ENCODE peak calls at places on chromosomes 11 and 22, in nine cellular contexts. One of them, this sample, is unnamed.

GRCh38 chr22:32880061-32880460 is 78.6 kb downstream of the TIMP3 start:
- DNase-seq in sigmoid colon: no peak
- DNase-seq in fibroblast of lung: peak; percentile 84
- DNase-seq in ovary: no peak
- DNase-seq in uterus: peak; percentile 43
- DNase-seq in HFFc6: peak; percentile 52
- DNase-seq in foreskin fibroblast: peak; percentile 40
- DNase-seq in AG04449: no peak
- DNase-seq in Calu3: no peak
- DNase-seq in this sample: no peak

GRCh38 chr22:27397948-27398330 is 403.6 kb downstream of the MN1 start:
- DNase-seq in AG04449: no peak
- DNase-seq in Calu3: no peak
- DNase-seq in uterus: peak; percentile 72
- DNase-seq in sigmoid colon: peak; percentile 91
- DNase-seq in fibroblast of lung: no peak
- DNase-seq in HFFc6: no peak
- DNase-seq in ovary: peak; percentile 68
- DNase-seq in foreskin fibroblast: peak; percentile 14
- DNase-seq in this sample: no peak

GRCh38 chr22:42664976-42665831 is 16.0 kb upstream of the CYB5R3 start:
- DNase-seq in uterus: no peak
- DNase-seq in fibroblast of lung: no peak
- DNase-seq in ovary: no peak
- DNase-seq in Calu3: no peak
- DNase-seq in AG04449: no peak
- DNase-seq in foreskin fibroblast: no peak
- DNase-seq in HFFc6: no peak
- DNase-seq in sigmoid colon: no peak
- DNase-seq in this sample: no peak

GRCh38 chr11:88886796-88887195 is 179.0 kb downstream of the GRM5 start:
- DNase-seq in ovary: no peak
- DNase-seq in sigmoid colon: no peak
- DNase-seq in AG04449: no peak
- DNase-seq in foreskin fibroblast: peak; percentile 34
- DNase-seq in HFFc6: peak; percentile 40
- DNase-seq in uterus: no peak
- DNase-seq in Calu3: peak; percentile 30
- DNase-seq in fibroblast of lung: no peak
- DNase-seq in this sample: no peak

GRCh38 chr11:43561832-43562231 is 118.7 kb upstream of the HSD17B12 start:
- DNase-seq in AG04449: no peak
- DNase-seq in uterus: no peak
- DNase-seq in ovary: no peak
- DNase-seq in foreskin fibroblast: no peak
- DNase-seq in HFFc6: no peak
- DNase-seq in sigmoid colon: no peak
- DNase-seq in fibroblast of lung: no peak
- DNase-seq in Calu3: no peak
- DNase-seq in this sample: no peak

GRCh38 chr11:111982019-111982464 is 43.2 kb upstream of the DLAT start:
- DNase-seq in ovary: no peak
- DNase-seq in fibroblast of lung: peak; percentile 35
- DNase-seq in sigmoid colon: no peak
- DNase-seq in Calu3: peak; percentile 73
- DNase-seq in AG04449: no peak
- DNase-seq in foreskin fibroblast: no peak
- DNase-seq in uterus: peak; percentile 41
- DNase-seq in HFFc6: peak; percentile 33
- DNase-seq in this sample: peak; percentile 75

GRCh38 chr11:84969103-84969502 is 658.0 kb downstream of the DLG2 start:
- DNase-seq in ovary: no peak
- DNase-seq in uterus: no peak
- DNase-seq in sigmoid colon: no peak
- DNase-seq in HFFc6: no peak
- DNase-seq in Calu3: no peak
- DNase-seq in fibroblast of lung: peak; percentile 95
- DNase-seq in foreskin fibroblast: no peak
- DNase-seq in AG04449: peak; percentile 10
- DNase-seq in this sample: peak; percentile 12

GRCh38 chr22:29689872-29690213 is 30.0 kb upstream of the CABP7 start:
- DNase-seq in ovary: peak; percentile 62
- DNase-seq in foreskin fibroblast: peak; percentile 37
- DNase-seq in AG04449: no peak
- DNase-seq in Calu3: peak; percentile 60
- DNase-seq in fibroblast of lung: peak; percentile 46
- DNase-seq in sigmoid colon: no peak
- DNase-seq in HFFc6: peak; percentile 27
- DNase-seq in uterus: peak; percentile 53
- DNase-seq in this sample: no peak

GRCh38 chr11:17735823-17736772 is 1.5 kb downstream of the KCNC1 start:
- DNase-seq in HFFc6: no peak
- DNase-seq in fibroblast of lung: no peak
- DNase-seq in foreskin fibroblast: no peak
- DNase-seq in sigmoid colon: peak; percentile 53
- DNase-seq in AG04449: no peak
- DNase-seq in Calu3: no peak
- DNase-seq in uterus: no peak
- DNase-seq in ovary: no peak
- DNase-seq in this sample: no peak

GRCh38 chr22:47419239-47419638 is 656.8 kb downstream of the TBC1D22A start:
- DNase-seq in AG04449: no peak
- DNase-seq in sigmoid colon: no peak
- DNase-seq in uterus: no peak
- DNase-seq in Calu3: no peak
- DNase-seq in foreskin fibroblast: no peak
- DNase-seq in fibroblast of lung: no peak
- DNase-seq in HFFc6: no peak
- DNase-seq in ovary: no peak
- DNase-seq in this sample: no peak

GRCh38 chr11:13705710-13706109 is 37.2 kb downstream of the FAR1 start:
- DNase-seq in Calu3: no peak
- DNase-seq in uterus: no peak
- DNase-seq in ovary: no peak
- DNase-seq in fibroblast of lung: no peak
- DNase-seq in HFFc6: no peak
- DNase-seq in sigmoid colon: no peak
- DNase-seq in AG04449: no peak
- DNase-seq in foreskin fibroblast: no peak
- DNase-seq in this sample: no peak

GRCh38 chr22:41825376-41825775 is 7.5 kb upstream of the SREBF2 start:
- DNase-seq in AG04449: no peak
- DNase-seq in foreskin fibroblast: peak; percentile 16
- DNase-seq in ovary: no peak
- DNase-seq in fibroblast of lung: peak; percentile 61
- DNase-seq in uterus: no peak
- DNase-seq in HFFc6: no peak
- DNase-seq in sigmoid colon: no peak
- DNase-seq in Calu3: no peak
- DNase-seq in this sample: no peak

GRCh38 chr11:116990061-116990473 is 108.2 kb downstream of the SIK3 start:
- DNase-seq in HFFc6: peak; percentile 61
- DNase-seq in foreskin fibroblast: peak; percentile 74
- DNase-seq in fibroblast of lung: peak; percentile 97
- DNase-seq in Calu3: peak; percentile 0
- DNase-seq in ovary: no peak
- DNase-seq in uterus: no peak
- DNase-seq in AG04449: peak; percentile 61
- DNase-seq in sigmoid colon: no peak
- DNase-seq in this sample: peak; percentile 86

GRCh38 chr11:85663080-85663729 is 1.7 kb downstream of the CREBZF start:
- DNase-seq in Calu3: no peak
- DNase-seq in HFFc6: no peak
- DNase-seq in uterus: no peak
- DNase-seq in fibroblast of lung: peak; percentile 10
- DNase-seq in foreskin fibroblast: no peak
- DNase-seq in sigmoid colon: no peak
- DNase-seq in ovary: no peak
- DNase-seq in AG04449: no peak
- DNase-seq in this sample: no peak

GRCh38 chr22:46557736-46558480 is 20.5 kb upstream of the CELSR1 start:
- DNase-seq in foreskin fibroblast: no peak
- DNase-seq in HFFc6: no peak
- DNase-seq in AG04449: no peak
- DNase-seq in uterus: no peak
- DNase-seq in fibroblast of lung: no peak
- DNase-seq in ovary: no peak
- DNase-seq in Calu3: no peak
- DNase-seq in sigmoid colon: peak; percentile 63
- DNase-seq in this sample: no peak

GRCh38 chr11:662689-663274 is 25.7 kb downstream of the DRD4 start:
- DNase-seq in uterus: peak; percentile 74
- DNase-seq in Calu3: peak; percentile 72
- DNase-seq in ovary: peak; percentile 81
- DNase-seq in sigmoid colon: no peak
- DNase-seq in HFFc6: peak; percentile 28
- DNase-seq in foreskin fibroblast: peak; percentile 46
- DNase-seq in fibroblast of lung: peak; percentile 35
- DNase-seq in AG04449: no peak
- DNase-seq in this sample: no peak

GRCh38 chr11:43576834-43577521 is 103.6 kb upstream of the HSD17B12 start:
- DNase-seq in ovary: peak; percentile 52
- DNase-seq in AG04449: no peak
- DNase-seq in Calu3: peak; percentile 51
- DNase-seq in sigmoid colon: no peak
- DNase-seq in HFFc6: peak; percentile 34
- DNase-seq in uterus: no peak
- DNase-seq in foreskin fibroblast: no peak
- DNase-seq in fibroblast of lung: peak; percentile 46
- DNase-seq in this sample: no peak

DNA sequence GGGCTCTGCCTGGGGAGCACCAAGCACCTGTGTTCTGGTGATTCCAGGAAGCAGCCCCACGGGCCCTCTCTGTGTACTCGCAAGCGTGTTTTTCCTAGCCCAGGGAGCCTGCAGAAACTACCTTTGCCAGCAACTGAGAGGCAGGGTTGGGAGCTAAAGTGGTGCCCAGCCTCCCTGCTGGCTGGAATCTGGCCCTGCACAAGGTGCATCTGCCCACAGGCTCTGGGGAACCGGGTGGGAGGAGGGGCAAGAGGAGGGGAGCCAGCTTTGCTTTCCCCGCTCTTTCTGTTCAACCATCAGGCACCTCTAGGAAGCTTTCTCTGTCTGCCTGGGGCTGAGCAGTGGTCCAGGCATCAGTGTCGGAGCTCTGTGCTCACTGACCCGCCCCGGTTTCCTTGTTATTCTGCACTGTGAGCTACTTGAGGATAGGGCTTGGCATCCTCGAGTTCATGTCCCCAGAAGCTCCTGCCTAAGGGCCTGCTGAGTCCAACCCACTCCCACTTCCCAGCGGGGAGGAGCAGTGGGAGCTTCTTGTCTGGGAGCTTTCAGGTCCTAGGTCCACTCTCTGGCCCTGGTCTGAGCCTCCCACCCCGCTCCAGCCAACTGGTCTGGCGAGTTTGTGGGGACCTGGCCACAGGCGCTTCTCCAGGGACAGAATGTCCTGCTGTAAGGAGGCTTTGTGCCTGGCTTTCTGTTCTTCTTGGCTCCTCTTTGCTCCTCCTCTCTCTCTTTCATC is 14.9 kb downstream of the DAGLA start:
- DNase-seq in AG04449: no peak
- DNase-seq in uterus: peak; percentile 82
- DNase-seq in HFFc6: no peak
- DNase-seq in ovary: no peak
- DNase-seq in Calu3: peak; percentile 51
- DNase-seq in fibroblast of lung: no peak
- DNase-seq in foreskin fibroblast: no peak
- DNase-seq in sigmoid colon: peak; percentile 92
- DNase-seq in this sample: no peak
- TF ChIP-seq CTCF in AG04449: peak; percentile 38
- TF ChIP-seq CTCF in uterus: no peak
- TF ChIP-seq CTCF in HFFc6: peak; percentile 27
- TF ChIP-seq CTCF in ovary: no peak
- TF ChIP-seq CTCF in Calu3: no peak
- TF ChIP-seq CTCF in fibroblast of lung: no peak
- TF ChIP-seq CTCF in foreskin fibroblast: peak; percentile 12
- TF ChIP-seq CTCF in sigmoid colon: peak; percentile 25
- TF ChIP-seq CTCF in this sample: peak; percentile 51

DNA sequence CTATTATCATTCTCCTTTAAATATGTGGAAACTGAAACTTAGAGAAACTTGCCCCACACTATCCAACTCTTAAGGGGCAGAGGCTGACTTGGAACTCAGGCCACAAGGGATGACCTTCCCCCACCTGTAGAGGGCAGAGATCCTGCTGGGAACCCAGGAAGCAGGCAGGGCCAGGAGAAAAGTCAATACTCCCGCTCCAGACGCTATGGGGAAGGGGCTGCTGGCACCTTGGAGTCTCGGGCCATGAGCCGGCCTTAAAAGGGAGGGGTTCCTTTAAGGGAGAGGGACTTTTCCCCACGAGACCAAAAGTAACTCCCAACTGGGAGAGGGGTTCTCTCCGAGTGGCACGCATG is 620 bp upstream of the ANO5 start:
- DNase-seq in ovary: no peak
- DNase-seq in AG04449: no peak
- DNase-seq in HFFc6: no peak
- DNase-seq in foreskin fibroblast: no peak
- DNase-seq in Calu3: peak; percentile 38
- DNase-seq in sigmoid colon: no peak
- DNase-seq in fibroblast of lung: peak; percentile 0
- DNase-seq in uterus: no peak
- DNase-seq in this sample: no peak
- TF ChIP-seq CTCF in ovary: no peak
- TF ChIP-seq CTCF in AG04449: no peak
- TF ChIP-seq CTCF in HFFc6: no peak
- TF ChIP-seq CTCF in foreskin fibroblast: no peak
- TF ChIP-seq CTCF in Calu3: no peak
- TF ChIP-seq CTCF in sigmoid colon: no peak
- TF ChIP-seq CTCF in fibroblast of lung: no peak
- TF ChIP-seq CTCF in uterus: no peak
- TF ChIP-seq CTCF in this sample: peak; percentile 61

DNA sequence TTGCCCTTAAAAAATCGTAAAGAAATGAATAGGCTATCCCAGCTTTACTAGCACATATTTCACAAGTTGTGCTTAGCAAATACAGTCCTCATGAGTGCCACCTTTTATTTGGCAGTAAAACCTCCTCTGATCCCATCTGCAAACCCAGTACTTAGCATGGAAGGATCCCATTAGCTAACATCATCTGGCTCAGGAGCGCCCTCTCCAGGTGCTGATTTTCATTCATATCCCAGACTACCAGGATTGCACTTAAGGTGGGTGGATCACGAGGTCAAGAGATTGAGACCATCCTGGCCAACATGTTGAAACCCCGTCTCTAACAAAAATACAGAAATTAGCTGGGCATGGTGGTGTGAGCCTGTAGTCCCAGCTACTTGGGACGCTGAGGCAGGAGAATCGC is 76.1 kb upstream of the PAX6 start:
- DNase-seq in Calu3: no peak
- DNase-seq in HFFc6: no peak
- DNase-seq in AG04449: no peak
- DNase-seq in ovary: no peak
- DNase-seq in fibroblast of lung: no peak
- DNase-seq in uterus: no peak
- DNase-seq in sigmoid colon: no peak
- DNase-seq in foreskin fibroblast: no peak
- DNase-seq in this sample: no peak
- TF ChIP-seq CTCF in Calu3: no peak
- TF ChIP-seq CTCF in HFFc6: peak; percentile 42
- TF ChIP-seq CTCF in AG04449: no peak
- TF ChIP-seq CTCF in ovary: no peak
- TF ChIP-seq CTCF in fibroblast of lung: no peak
- TF ChIP-seq CTCF in uterus: no peak
- TF ChIP-seq CTCF in sigmoid colon: no peak
- TF ChIP-seq CTCF in foreskin fibroblast: no peak
- TF ChIP-seq CTCF in this sample: no peak

GRCh38 chr11:109423114-109423859 is 1.3 kb downstream of the C11orf87 start:
- DNase-seq in fibroblast of lung: peak; percentile 49
- DNase-seq in HFFc6: no peak
- DNase-seq in Calu3: no peak
- DNase-seq in sigmoid colon: no peak
- DNase-seq in uterus: no peak
- DNase-seq in AG04449: no peak
- DNase-seq in ovary: no peak
- DNase-seq in foreskin fibroblast: peak; percentile 10
- DNase-seq in this sample: no peak
- TF ChIP-seq CTCF in fibroblast of lung: no peak
- TF ChIP-seq CTCF in HFFc6: no peak
- TF ChIP-seq CTCF in Calu3: no peak
- TF ChIP-seq CTCF in sigmoid colon: no peak
- TF ChIP-seq CTCF in uterus: no peak
- TF ChIP-seq CTCF in AG04449: no peak
- TF ChIP-seq CTCF in ovary: no peak
- TF ChIP-seq CTCF in foreskin fibroblast: no peak
- TF ChIP-seq CTCF in this sample: no peak

This sample was measured in retinal pigment epithelial cell.